ENCODE peak calls at places on chromosomes 5 and 9, in nine cellular contexts. Q is gastrocnemius medialis, I is ascending aorta, C is astrocyte, U is IMR-90, A is cardiac muscle cell, K is tibial artery, E is Peyer's patch, V is AG04450. M is an unnamed sample.

GRCh38 chr9:94867281-94867841 is 140.9 kb downstream of the AOPEP start:
- DNase-seq in Q (peak; percentile 85), I (peak; percentile 85), C (peak; percentile 97), U (peak; percentile 91), A (peak; percentile 88), K (peak; percentile 71), E (peak; percentile 61), V (peak; percentile 50), M (peak; percentile 77)

GRCh38 chr9:126752881-126753670 is 51.8 kb upstream of the ZBTB43 start:
- DNase-seq in Q (no peak), I (no peak), C (no peak), U (no peak), A (no peak), K (no peak), E (no peak), V (no peak), M (no peak)

GRCh38 chr9:36318212-36318802 is 60.1 kb upstream of the GNE start:
- DNase-seq in Q (no peak), I (no peak), C (no peak), U (no peak), A (no peak), K (no peak), E (no peak), V (no peak), M (no peak)

GRCh38 chr5:33939863-33940262 is 3.7 kb downstream of the RXFP3 start:
- DNase-seq in Q (no peak), I (no peak), C (peak; percentile 34), U (peak; percentile 47), A (no peak), K (no peak), E (no peak), V (no peak), M (no peak)

GRCh38 chr9:122180633-122181032 is 20.9 kb downstream of the MORN5 start:
- DNase-seq in Q (no peak), I (no peak), C (peak; percentile 79), U (peak; percentile 88), A (no peak), K (no peak), E (no peak), V (peak; percentile 57), M (no peak)

GRCh38 chr5:131366428-131366827 is 102.6 kb downstream of the CDC42SE2 start:
- DNase-seq in Q (no peak), I (no peak), C (no peak), U (peak; percentile 19), A (no peak), K (no peak), E (no peak), V (no peak), M (no peak)

GRCh38 chr5:51279983-51280382 is 103.3 kb upstream of the ISL1 start:
- DNase-seq in Q (no peak), I (no peak), C (no peak), U (no peak), A (peak; percentile 90), K (no peak), E (no peak), V (no peak), M (no peak)

GRCh38 chr5:138064526-138064925 is 19.3 kb upstream of the WNT8A start:
- DNase-seq in Q (no peak), I (no peak), C (no peak), U (no peak), A (no peak), K (no peak), E (no peak), V (no peak), M (no peak)

GRCh38 chr9:89317282-89317681 is 1.0 kb upstream of the SECISBP2 start:
- DNase-seq in Q (no peak), I (no peak), C (no peak), U (no peak), A (no peak), K (no peak), E (no peak), V (no peak), M (no peak)

GRCh38 chr9:89315482-89315881 is 2.8 kb upstream of the SECISBP2 start:
- DNase-seq in Q (no peak), I (no peak), C (no peak), U (no peak), A (no peak), K (no peak), E (no peak), V (no peak), M (no peak)

GRCh38 chr9:89323257-89323841 is 5.0 kb downstream of the SECISBP2 start:
- DNase-seq in Q (no peak), I (no peak), C (no peak), U (no peak), A (no peak), K (no peak), E (no peak), V (no peak), M (no peak)

GRCh38 chr9:89318123-89319014 is at the start of gene SECISBP2:
- DNase-seq in Q (peak; percentile 95), I (peak; percentile 98), C (peak; percentile 94), U (peak; percentile 97), A (peak; percentile 98), K (peak; percentile 96), E (peak; percentile 97), V (peak; percentile 93), M (peak; percentile 94)

GRCh38 chr9:89319015-89319905 is 960 bp downstream of the SECISBP2 start:
- DNase-seq in Q (no peak), I (no peak), C (no peak), U (no peak), A (no peak), K (no peak), E (no peak), V (no peak), M (no peak)
- TF ChIP-seq CTCF in Q (no peak), I (peak; percentile 68), C (no peak), U (no peak), A (no peak), K (no peak), E (no peak), V (no peak), M (no peak)

GRCh38 chr9:69158471-69158870 is 15.6 kb upstream of the TJP2 start:
- DNase-seq in Q (no peak), I (no peak), C (no peak), U (no peak), A (no peak), K (no peak), E (no peak), V (no peak), M (no peak)

GRCh38 chr9:69153707-69154521 is 20.2 kb upstream of the TJP2 start:
- DNase-seq in Q (no peak), I (no peak), C (no peak), U (no peak), A (no peak), K (no peak), E (no peak), V (no peak), M (no peak)

GRCh38 chr9:69157751-69158466 is 16.2 kb upstream of the TJP2 start:
- DNase-seq in Q (no peak), I (no peak), C (peak; percentile 87), U (peak; percentile 84), A (no peak), K (no peak), E (no peak), V (peak; percentile 46), M (no peak)

GRCh38 chr9:69151506-69151905 is 22.6 kb upstream of the TJP2 start:
- DNase-seq in Q (no peak), I (peak; percentile 28), C (no peak), U (no peak), A (no peak), K (no peak), E (no peak), V (no peak), M (no peak)

DNA sequence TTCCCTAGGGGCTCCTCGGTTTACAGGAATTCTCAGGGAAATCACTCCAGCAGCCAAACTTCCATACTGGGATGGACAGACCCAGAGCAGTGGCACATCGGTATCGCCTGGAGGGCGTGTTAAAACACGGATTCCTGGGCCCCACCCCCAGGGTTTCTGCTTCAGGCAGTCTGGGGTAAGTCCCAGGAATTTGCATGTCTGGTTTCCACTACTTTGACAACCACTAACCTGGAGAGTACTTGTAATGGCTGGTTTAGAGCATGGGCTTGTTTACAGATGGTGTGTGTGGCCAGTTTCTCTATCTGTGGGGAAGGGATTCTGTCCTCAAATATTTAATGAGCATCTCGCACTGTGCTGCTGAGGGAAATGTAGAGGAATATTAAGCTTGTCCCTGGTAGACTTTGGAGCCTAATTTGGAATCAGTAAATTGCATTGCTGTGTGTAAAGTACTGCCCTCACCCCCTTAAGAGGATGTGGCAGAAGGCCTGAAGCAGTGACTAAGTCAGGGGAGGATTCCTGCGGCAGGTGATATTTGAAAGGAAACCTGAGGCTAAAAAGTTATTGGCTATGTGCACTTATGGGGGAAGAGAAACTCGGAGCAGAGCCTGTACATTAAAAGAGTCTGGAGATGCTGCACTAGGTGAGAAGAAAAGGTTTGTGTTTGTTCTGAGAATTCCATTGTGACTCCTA is 18.6 kb upstream of the TJP2 start:
- DNase-seq in Q (no peak), I (no peak), C (no peak), U (no peak), A (no peak), K (no peak), E (no peak), V (no peak), M (no peak)
- H3K27ac ChIP-seq in Q (no peak overlapping the region), I (no peak overlapping the region), C (no peak overlapping the region), U (no peak overlapping the region), A (no peak overlapping the region), K (no peak overlapping the region), E (no peak overlapping the region), V (no peak overlapping the region), M (no peak overlapping the region)

DNA sequence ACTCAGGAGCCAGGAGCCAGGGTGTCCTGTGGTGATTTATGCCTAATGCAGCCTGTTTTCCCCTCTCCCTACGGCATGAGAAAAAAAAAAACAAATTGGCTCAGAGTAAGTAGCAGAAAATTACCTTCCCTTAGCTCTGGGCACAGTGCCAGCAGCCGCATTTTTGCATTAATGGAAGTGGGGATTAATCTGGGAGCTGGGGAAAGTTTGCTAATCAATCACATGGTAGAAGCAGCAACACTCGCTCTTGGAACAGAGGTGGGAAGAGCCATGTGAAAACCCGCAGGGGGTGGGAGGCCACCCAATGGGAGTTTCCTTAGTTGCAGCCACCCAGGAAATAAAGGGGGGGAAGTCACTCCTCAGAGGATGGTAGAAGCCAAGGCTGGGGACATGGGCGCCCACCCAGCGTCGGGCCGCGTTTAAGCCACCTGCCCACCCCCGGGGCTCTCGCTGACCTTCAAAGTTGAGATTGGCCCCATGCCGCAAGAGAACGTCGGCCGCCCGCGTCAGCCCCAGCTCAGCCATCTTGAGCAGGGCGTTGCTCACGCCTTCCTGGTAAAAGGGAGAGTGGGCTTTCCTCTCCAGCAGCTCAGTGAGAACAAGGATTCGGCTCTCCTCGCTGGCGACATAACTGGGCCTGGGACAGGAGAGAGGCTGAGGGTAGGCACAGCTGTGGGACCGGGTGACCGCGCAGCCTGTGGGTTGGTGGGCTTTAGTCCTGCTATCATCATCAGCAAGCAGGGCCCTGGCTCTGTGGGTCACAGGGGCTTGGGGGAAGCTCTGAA is 1.7 kb downstream of the ASB6 start:
- DNase-seq in Q (peak; percentile 14), I (peak; percentile 63), C (peak; percentile 81), U (peak; percentile 39), A (no peak), K (no peak), E (no peak), V (no peak), M (peak; percentile 80)
- H3K4me3 ChIP-seq in Q (peak overlapping the region; percentile 89), I (peak overlapping the region; percentile 52), C (peak overlapping the region; percentile 87), U (peak overlapping the region; percentile 81), A (no peak overlapping the region), K (peak overlapping the region; percentile 92), E (peak overlapping the region; percentile 91), V (peak overlapping the region; percentile 92), M (no peak overlapping the region)

GRCh38 chr9:70597886-70598285 is 183.4 kb upstream of the KLF9 start:
- DNase-seq in Q (no peak), I (no peak), C (no peak), U (no peak), A (no peak), K (no peak), E (no peak), V (no peak), M (no peak)

GRCh38 chr9:70602364-70603019 is 188.0 kb upstream of the KLF9 start:
- DNase-seq in Q (peak; percentile 71), I (peak; percentile 78), C (peak; percentile 78), U (peak; percentile 91), A (peak; percentile 73), K (peak; percentile 61), E (peak; percentile 79), V (peak; percentile 76), M (peak; percentile 62)

GRCh38 chr9:70600479-70600878 is 186.0 kb upstream of the KLF9 start:
- DNase-seq in Q (peak; percentile 55), I (peak; percentile 79), C (peak; percentile 79), U (peak; percentile 89), A (no peak), K (peak; percentile 64), E (no peak), V (peak; percentile 62), M (no peak)

GRCh38 chr9:70603020-70603411 is 188.6 kb upstream of the KLF9 start:
- DNase-seq in Q (no peak), I (peak; percentile 12), C (no peak), U (no peak), A (no peak), K (no peak), E (no peak), V (no peak), M (no peak)

GRCh38 chr9:70601000-70601929 is 186.8 kb upstream of the KLF9 start:
- DNase-seq in Q (peak; percentile 100), I (peak; percentile 97), C (peak; percentile 100), U (peak; percentile 100), A (peak; percentile 30), K (peak; percentile 97), E (peak; percentile 90), V (peak; percentile 97), M (peak; percentile 89)
- TF ChIP-seq CTCF in Q (no peak), I (no peak), C (no peak), U (no peak), A (no peak), K (no peak), E (no peak), V (no peak), M (no peak)